ENCODE peak calls at places on chromosomes 3 and 15, in five cellular contexts. One of them, this sample, is unnamed.

GRCh38 chr3:61924065-61924740 is 362.8 kb downstream of the PTPRG start:
- DNase-seq in lung microvascular endothelial cell: peak
- DNase-seq in GM06990: no peak
- DNase-seq in activated CD8-positive, alpha-beta memory T cell treated with anti-CD3 and anti-CD28 coated beads for 48 hours: no peak
- DNase-seq in NCI-H69: no peak
- DNase-seq in this sample: no peak

GRCh38 chr15:92958105-92958504 is 58.0 kb downstream of the CHD2 start:
- DNase-seq in lung microvascular endothelial cell: no peak
- DNase-seq in GM06990: no peak
- DNase-seq in activated CD8-positive, alpha-beta memory T cell treated with anti-CD3 and anti-CD28 coated beads for 48 hours: peak
- DNase-seq in NCI-H69: no peak
- DNase-seq in this sample: peak

GRCh38 chr15:85667491-85668424 is 127.0 kb downstream of the KLHL25 start:
- DNase-seq in lung microvascular endothelial cell: peak
- DNase-seq in GM06990: peak
- DNase-seq in activated CD8-positive, alpha-beta memory T cell treated with anti-CD3 and anti-CD28 coated beads for 48 hours: no peak
- DNase-seq in NCI-H69: no peak
- DNase-seq in this sample: peak

GRCh38 chr3:126157083-126157768 is 23.2 kb downstream of the ALDH1L1 start:
- DNase-seq in lung microvascular endothelial cell: no peak
- DNase-seq in GM06990: no peak
- DNase-seq in activated CD8-positive, alpha-beta memory T cell treated with anti-CD3 and anti-CD28 coated beads for 48 hours: no peak
- DNase-seq in NCI-H69: no peak
- DNase-seq in this sample: no peak

GRCh38 chr15:69700380-69700779 is 247.8 kb downstream of the RPLP1 start:
- DNase-seq in lung microvascular endothelial cell: no peak
- DNase-seq in GM06990: no peak
- DNase-seq in activated CD8-positive, alpha-beta memory T cell treated with anti-CD3 and anti-CD28 coated beads for 48 hours: no peak
- DNase-seq in NCI-H69: no peak
- DNase-seq in this sample: no peak

GRCh38 chr3:113534365-113534764 is 2.0 kb downstream of the SIDT1 start:
- DNase-seq in lung microvascular endothelial cell: no peak
- DNase-seq in GM06990: no peak
- DNase-seq in activated CD8-positive, alpha-beta memory T cell treated with anti-CD3 and anti-CD28 coated beads for 48 hours: no peak
- DNase-seq in NCI-H69: peak
- DNase-seq in this sample: no peak

GRCh38 chr15:90730290-90730689 is 13.1 kb downstream of the BLM start:
- DNase-seq in lung microvascular endothelial cell: no peak
- DNase-seq in GM06990: no peak
- DNase-seq in activated CD8-positive, alpha-beta memory T cell treated with anti-CD3 and anti-CD28 coated beads for 48 hours: no peak
- DNase-seq in NCI-H69: no peak
- DNase-seq in this sample: no peak

GRCh38 chr3:81492048-81492447 is 269.4 kb downstream of the GBE1 start:
- DNase-seq in lung microvascular endothelial cell: no peak
- DNase-seq in GM06990: no peak
- DNase-seq in activated CD8-positive, alpha-beta memory T cell treated with anti-CD3 and anti-CD28 coated beads for 48 hours: no peak
- DNase-seq in NCI-H69: no peak
- DNase-seq in this sample: no peak

GRCh38 chr3:126293370-126294082 is 63.7 kb downstream of the KLF15 start:
- DNase-seq in lung microvascular endothelial cell: no peak
- DNase-seq in GM06990: no peak
- DNase-seq in activated CD8-positive, alpha-beta memory T cell treated with anti-CD3 and anti-CD28 coated beads for 48 hours: no peak
- DNase-seq in NCI-H69: no peak
- DNase-seq in this sample: peak

GRCh38 chr3:141643816-141644215 is 94.3 kb upstream of the RNF7 start:
- DNase-seq in lung microvascular endothelial cell: no peak
- DNase-seq in GM06990: no peak
- DNase-seq in activated CD8-positive, alpha-beta memory T cell treated with anti-CD3 and anti-CD28 coated beads for 48 hours: no peak
- DNase-seq in NCI-H69: no peak
- DNase-seq in this sample: no peak

GRCh38 chr15:22811640-22812039 is 25.2 kb downstream of the NIPA1 start:
- DNase-seq in lung microvascular endothelial cell: peak
- DNase-seq in GM06990: no peak
- DNase-seq in activated CD8-positive, alpha-beta memory T cell treated with anti-CD3 and anti-CD28 coated beads for 48 hours: no peak
- DNase-seq in NCI-H69: peak
- DNase-seq in this sample: no peak

GRCh38 chr3:190217081-190217480 is 96.4 kb upstream of the P3H2 start:
- DNase-seq in lung microvascular endothelial cell: peak
- DNase-seq in GM06990: no peak
- DNase-seq in activated CD8-positive, alpha-beta memory T cell treated with anti-CD3 and anti-CD28 coated beads for 48 hours: no peak
- DNase-seq in NCI-H69: no peak
- DNase-seq in this sample: no peak

GRCh38 chr3:155946178-155946577 is 75.7 kb downstream of the GMPS start:
- DNase-seq in lung microvascular endothelial cell: no peak
- DNase-seq in GM06990: no peak
- DNase-seq in activated CD8-positive, alpha-beta memory T cell treated with anti-CD3 and anti-CD28 coated beads for 48 hours: no peak
- DNase-seq in NCI-H69: no peak
- DNase-seq in this sample: peak